ENCODE peak calls at places on chromosomes 11 and 22, in six cellular contexts. X is endodermal cell, I is colonic mucosa, P is right atrium auricular region, Y is astrocyte, F is bronchial epithelial cell. N is an unnamed sample.

GRCh38 chr22:41478473-41478872 is 9.6 kb downstream of the ACO2 start:
- DNase-seq in Y (no peak), P (no peak), F (no peak), X (no peak), I (no peak), N (no peak)

GRCh38 chr11:122089111-122089510 is 26.9 kb downstream of the BLID start:
- DNase-seq in F (no peak), X (no peak), Y (no peak), I (no peak), P (no peak), N (no peak)

GRCh38 chr11:72569966-72570892 is 104.0 kb downstream of the PDE2A start:
- DNase-seq in F (peak), Y (peak), P (no peak), I (no peak), X (peak), N (peak)

GRCh38 chr22:42673898-42674390 is 24.8 kb upstream of the CYB5R3 start:
- DNase-seq in X (no peak), P (no peak), Y (peak), I (no peak), F (no peak), N (peak)

GRCh38 chr11:133911169-133911568 is 45.6 kb downstream of the IGSF9B start:
- DNase-seq in F (no peak), I (no peak), X (peak), Y (no peak), P (no peak), N (no peak)

GRCh38 chr22:24985824-24986214 is 33.3 kb downstream of the KIAA1671 start:
- DNase-seq in P (peak), F (peak), X (no peak), Y (peak), I (no peak), N (peak)

GRCh38 chr11:73322986-73323306 is 14.9 kb downstream of the ARHGEF17 start:
- DNase-seq in Y (no peak), X (no peak), F (no peak), P (no peak), I (no peak), N (no peak)

GRCh38 chr22:30247974-30248373 is 1.4 kb upstream of the LIF start:
- DNase-seq in Y (no peak), P (no peak), F (no peak), I (peak), X (no peak), N (no peak)

GRCh38 chr22:40247976-40248375 is 70.3 kb downstream of the TNRC6B start:
- DNase-seq in X (no peak), P (no peak), Y (no peak), I (no peak), F (no peak), N (no peak)

GRCh38 chr11:62665630-62666258 is 632 bp downstream of the CSKMT start:
- DNase-seq in X (peak), I (peak), P (peak), Y (peak), F (no peak), N (peak)

GRCh38 chr11:73203322-73203721 is 14.8 kb upstream of the P2RY2 start:
- DNase-seq in I (no peak), P (no peak), F (no peak), Y (no peak), X (peak), N (no peak)

GRCh38 chr11:102005306-102005705 is 41.9 kb upstream of the CFAP300 start:
- DNase-seq in Y (no peak), F (no peak), X (no peak), I (peak), P (no peak), N (no peak)

GRCh38 chr11:13942908-13943505 is 19.5 kb upstream of the SPON1 start:
- DNase-seq in P (no peak), Y (peak), I (no peak), X (no peak), F (peak), N (peak)

GRCh38 chr11:84720706-84721402 is 906.3 kb downstream of the DLG2 start:
- DNase-seq in I (peak), F (no peak), P (peak), Y (no peak), X (peak), N (peak)

GRCh38 chr22:28414017-28414416 is 265.6 kb downstream of the TTC28 start:
- DNase-seq in I (no peak), X (no peak), F (no peak), P (no peak), Y (no peak), N (peak)

GRCh38 chr11:326842-327580 is 6.4 kb upstream of the IFITM3 start:
- DNase-seq in F (no peak), P (peak), X (no peak), Y (no peak), I (peak), N (peak)

GRCh38 chr22:17536269-17536668 is 27.0 kb upstream of the SLC25A18 start:
- DNase-seq in X (no peak), P (no peak), I (no peak), F (no peak), Y (peak), N (no peak)

GRCh38 chr11:31477528-31478255 is 31.7 kb downstream of the IMMP1L start:
- DNase-seq in I (no peak), P (no peak), F (no peak), Y (no peak), X (no peak), N (no peak)

GRCh38 chr11:128045094-128045725 is 542.1 kb downstream of the ETS1 start:
- DNase-seq in F (no peak), P (no peak), Y (peak), X (no peak), I (no peak), N (peak)

GRCh38 chr11:73359930-73360742 is 16.1 kb upstream of the RELT start:
- DNase-seq in P (no peak), I (no peak), F (no peak), Y (no peak), X (peak), N (peak)

GRCh38 chr11:12674571-12674935 is 332 bp downstream of the TEAD1 start:
- DNase-seq in I (no peak), X (no peak), F (no peak), P (no peak), Y (no peak), N (peak)
- H3K4me3 ChIP-seq in I (peak), X (peak), F (peak), P (peak), Y (peak), N (peak)

DNA sequence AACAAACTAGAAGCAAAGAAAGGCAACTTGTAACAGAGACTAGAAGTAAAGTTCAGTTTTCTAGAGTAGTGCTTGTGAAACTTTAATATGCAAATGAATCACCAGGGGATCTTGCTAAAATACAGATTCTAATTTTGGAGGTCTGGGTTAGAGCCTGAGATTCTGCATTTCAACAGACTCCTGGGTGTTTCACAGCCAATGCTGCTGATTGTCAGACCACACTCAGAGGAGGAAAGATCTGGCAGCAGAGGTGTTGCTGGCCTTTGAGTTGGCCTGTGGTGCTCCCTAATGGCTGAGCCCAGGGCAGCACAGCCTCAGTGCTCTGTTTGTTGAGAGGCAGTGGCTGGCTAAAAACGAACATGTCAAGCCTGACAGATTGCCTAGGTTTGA is 5.4 kb downstream of the CRY2 start:
- DNase-seq in Y (no peak), F (no peak), X (peak), I (no peak), P (no peak), N (no peak)
- TF ChIP-seq CTCF in Y (no peak), F (no peak), X (peak), I (no peak), P (no peak), N (no peak)

GRCh38 chr11:17923213-17923612 is 89.6 kb downstream of the SERGEF start:
- DNase-seq in I (no peak), X (no peak), Y (peak), P (no peak), F (no peak), N (peak)
- H3K4me3 ChIP-seq in I (no peak), X (no peak), Y (no peak), P (no peak), F (no peak), N (no peak)

GRCh38 chr22:20138417-20138738 is 6.8 kb downstream of the ZDHHC8 start:
- DNase-seq in P (no peak), F (no peak), Y (no peak), X (no peak), I (no peak), N (no peak)
- TF ChIP-seq CTCF in P (no peak), F (no peak), Y (no peak), X (no peak), I (no peak), N (no peak)

GRCh38 chr11:15234796-15235195 is 120.1 kb downstream of the INSC start:
- DNase-seq in I (no peak), F (peak), Y (no peak), P (no peak), X (no peak), N (no peak)
- H3K4me3 ChIP-seq in I (no peak), F (no peak), Y (no peak), P (no peak), X (no peak), N (no peak)

DNA sequence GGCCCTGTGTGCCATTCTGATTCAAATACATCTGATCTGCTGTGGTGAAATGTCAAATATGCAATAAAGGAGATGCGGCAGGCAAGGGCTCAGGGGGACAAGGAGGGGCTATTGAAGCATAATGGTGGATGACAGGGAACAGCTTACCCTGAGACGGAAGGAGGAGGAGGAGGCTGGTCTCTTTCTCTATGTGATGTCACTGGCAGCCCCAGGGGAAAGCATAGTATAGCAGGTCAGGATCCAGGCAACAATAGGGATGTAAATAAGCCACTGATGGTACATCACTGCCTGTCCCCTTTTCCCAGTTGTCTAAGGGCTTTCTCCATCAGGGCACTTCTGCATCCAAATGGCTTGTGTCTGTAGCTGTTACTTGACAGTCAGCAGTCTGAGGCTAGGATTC is 351.0 kb upstream of the SYN3 start:
- DNase-seq in Y (no peak), F (no peak), I (no peak), P (no peak), X (no peak), N (no peak)
- TF ChIP-seq CTCF in Y (no peak), F (no peak), I (no peak), P (no peak), X (no peak), N (no peak)

DNA sequence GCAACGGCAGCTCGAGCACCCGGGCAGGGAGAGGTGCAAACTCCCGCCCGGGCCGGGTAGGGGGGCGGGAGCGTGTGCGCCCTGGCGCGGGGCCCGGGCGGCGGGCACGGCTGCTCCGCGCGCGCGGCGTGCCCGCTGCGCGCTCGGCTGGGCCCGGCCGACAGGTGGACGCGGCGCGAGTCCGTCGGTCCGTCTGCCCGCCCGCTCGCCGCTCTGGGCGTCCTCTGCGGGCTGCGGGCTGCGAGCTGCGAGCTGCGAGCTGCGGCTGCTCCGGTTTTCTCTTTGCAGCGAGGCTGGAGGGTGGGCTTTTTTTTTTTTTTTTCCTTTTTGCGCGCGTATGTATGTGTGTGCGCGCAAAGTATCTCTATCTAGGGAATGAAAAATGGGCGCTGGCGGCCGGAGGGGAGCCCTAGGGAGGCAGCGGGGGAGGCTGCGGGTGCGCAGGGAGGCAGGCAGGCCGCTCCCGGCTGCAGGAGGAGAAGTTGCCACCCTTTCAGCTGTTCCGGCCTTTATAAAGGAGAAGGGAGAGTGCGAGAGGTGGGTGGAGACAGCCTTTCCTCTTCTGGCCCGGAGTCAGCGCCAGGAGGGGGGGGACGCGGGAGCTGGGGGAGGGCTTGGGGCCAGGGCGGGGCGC is at the start of gene PDGFB:
- DNase-seq in P (no peak), Y (no peak), F (no peak), I (peak), X (peak), N (no peak)
- H3K4me3 ChIP-seq in P (peak), Y (peak), F (peak), I (peak), X (peak), N (peak)

GRCh38 chr11:2884424-2884815 is 1.2 kb downstream of the CDKN1C start:
- DNase-seq in F (no peak), X (peak), Y (no peak), I (no peak), P (no peak), N (peak)

GRCh38 chr11:2883717-2884423 is 1.7 kb downstream of the CDKN1C start:
- DNase-seq in X (peak), Y (no peak), F (no peak), I (no peak), P (no peak), N (peak)

GRCh38 chr11:2886191-2886894 is 768 bp upstream of the CDKN1C start:
- DNase-seq in Y (no peak), I (no peak), P (no peak), F (no peak), X (peak), N (no peak)

GRCh38 chr11:2885676-2886081 is at the start of gene CDKN1C:
- DNase-seq in F (no peak), X (peak), P (peak), I (peak), Y (peak), N (peak)

DNA sequence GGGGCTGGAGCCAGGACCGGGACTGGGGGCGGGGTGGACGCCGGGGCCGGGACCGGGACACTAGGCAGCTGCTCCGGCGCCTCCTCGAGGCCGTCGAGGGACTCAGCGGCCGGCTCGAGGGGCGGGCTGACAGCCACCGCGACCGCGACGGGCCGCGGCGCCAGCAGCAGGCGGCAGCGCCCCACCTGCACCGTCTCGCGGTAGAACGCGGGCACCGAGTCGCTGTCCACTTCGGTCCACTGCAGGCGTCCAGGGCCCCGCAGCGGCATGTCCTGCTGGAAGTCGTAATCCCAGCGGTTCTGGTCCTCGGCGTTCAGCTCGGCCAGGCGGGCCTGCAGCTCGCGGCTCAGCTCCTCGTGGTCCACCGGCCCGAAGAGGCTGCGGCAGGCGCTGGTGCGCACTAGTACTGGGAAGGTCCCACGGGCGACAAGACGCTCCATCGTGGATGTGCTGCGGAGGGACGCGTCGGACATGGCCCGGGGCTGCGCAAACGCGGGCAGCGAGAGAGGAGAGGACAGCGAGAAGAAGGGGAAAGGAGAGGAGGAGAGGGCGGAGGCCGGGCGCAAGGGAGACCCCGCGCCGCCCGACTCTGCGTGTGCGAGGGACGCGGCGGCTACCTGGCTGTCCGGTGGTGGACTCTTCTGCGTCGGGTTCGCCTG is 429 bp downstream of the CDKN1C start:
- DNase-seq in X (peak), Y (no peak), I (peak), F (no peak), P (no peak), N (peak)
- TF ChIP-seq CTCF in X (peak), Y (no peak), I (no peak), F (peak), P (no peak), N (no peak)